ENCODE peak calls at places on chromosomes 3 and 15, in six cellular contexts. One of them, this sample, is unnamed.

GRCh38 chr3:139654637-139655365 is 23.0 kb downstream of the NMNAT3 start:
- DNase-seq in mammary epithelial cell: peak; percentile 49
- DNase-seq in transverse colon: no peak
- DNase-seq in tibial artery: no peak
- DNase-seq in AG04450: no peak
- DNase-seq in stomach: no peak
- DNase-seq in this sample: no peak

GRCh38 chr3:131329774-131330173 is 51.8 kb upstream of the NUDT16 start:
- DNase-seq in AG04450: no peak
- DNase-seq in mammary epithelial cell: no peak
- DNase-seq in transverse colon: no peak
- DNase-seq in tibial artery: no peak
- DNase-seq in stomach: no peak
- DNase-seq in this sample: no peak

GRCh38 chr3:57956119-57956832 is 51.9 kb upstream of the FLNB start:
- DNase-seq in tibial artery: no peak
- DNase-seq in mammary epithelial cell: peak; percentile 95
- DNase-seq in AG04450: peak; percentile 76
- DNase-seq in stomach: no peak
- DNase-seq in transverse colon: no peak
- DNase-seq in this sample: no peak

GRCh38 chr15:58407786-58408185 is 24.0 kb upstream of the LIPC start:
- DNase-seq in AG04450: no peak
- DNase-seq in transverse colon: no peak
- DNase-seq in mammary epithelial cell: no peak
- DNase-seq in stomach: no peak
- DNase-seq in tibial artery: no peak
- DNase-seq in this sample: no peak

GRCh38 chr3:20236603-20237002 is 50.6 kb upstream of the SGO1 start:
- DNase-seq in tibial artery: no peak
- DNase-seq in stomach: no peak
- DNase-seq in mammary epithelial cell: no peak
- DNase-seq in AG04450: no peak
- DNase-seq in transverse colon: no peak
- DNase-seq in this sample: no peak

GRCh38 chr3:193777524-193777923 is 184.5 kb downstream of the OPA1 start:
- DNase-seq in AG04450: no peak
- DNase-seq in tibial artery: no peak
- DNase-seq in stomach: no peak
- DNase-seq in transverse colon: no peak
- DNase-seq in mammary epithelial cell: no peak
- DNase-seq in this sample: peak; percentile 52

GRCh38 chr3:38542401-38543298 is 46.5 kb downstream of the EXOG start:
- DNase-seq in AG04450: no peak
- DNase-seq in tibial artery: no peak
- DNase-seq in mammary epithelial cell: no peak
- DNase-seq in transverse colon: no peak
- DNase-seq in stomach: no peak
- DNase-seq in this sample: no peak

GRCh38 chr3:73656241-73656890 is 31.6 kb upstream of the PDZRN3 start:
- DNase-seq in AG04450: no peak
- DNase-seq in transverse colon: no peak
- DNase-seq in stomach: no peak
- DNase-seq in mammary epithelial cell: peak; percentile 9
- DNase-seq in tibial artery: no peak
- DNase-seq in this sample: no peak

GRCh38 chr3:114770874-114771273 is 376.2 kb downstream of the ZBTB20 start:
- DNase-seq in transverse colon: no peak
- DNase-seq in AG04450: peak; percentile 13
- DNase-seq in mammary epithelial cell: peak; percentile 32
- DNase-seq in stomach: no peak
- DNase-seq in tibial artery: no peak
- DNase-seq in this sample: no peak

GRCh38 chr3:58041826-58042324 is 33.7 kb downstream of the FLNB start:
- DNase-seq in stomach: no peak
- DNase-seq in mammary epithelial cell: peak; percentile 55
- DNase-seq in tibial artery: no peak
- DNase-seq in transverse colon: no peak
- DNase-seq in AG04450: peak; percentile 71
- DNase-seq in this sample: no peak

GRCh38 chr3:58586776-58587192 is 9.6 kb upstream of the FAM107A start:
- DNase-seq in stomach: no peak
- DNase-seq in tibial artery: no peak
- DNase-seq in transverse colon: no peak
- DNase-seq in AG04450: no peak
- DNase-seq in mammary epithelial cell: no peak
- DNase-seq in this sample: no peak

GRCh38 chr15:77846360-77846759 is 213.6 kb upstream of the LINGO1 start:
- DNase-seq in mammary epithelial cell: no peak
- DNase-seq in tibial artery: no peak
- DNase-seq in stomach: no peak
- DNase-seq in AG04450: no peak
- DNase-seq in transverse colon: no peak
- DNase-seq in this sample: no peak

GRCh38 chr3:4474683-4475490 is 7.8 kb upstream of the SUMF1 start:
- DNase-seq in tibial artery: peak; percentile 57
- DNase-seq in mammary epithelial cell: peak; percentile 56
- DNase-seq in transverse colon: no peak
- DNase-seq in AG04450: no peak
- DNase-seq in stomach: no peak
- DNase-seq in this sample: no peak

GRCh38 chr15:39511000-39511914 is 69.6 kb upstream of the THBS1 start:
- DNase-seq in stomach: no peak
- DNase-seq in tibial artery: peak; percentile 58
- DNase-seq in mammary epithelial cell: peak; percentile 74
- DNase-seq in transverse colon: peak; percentile 33
- DNase-seq in AG04450: peak; percentile 77
- DNase-seq in this sample: no peak

GRCh38 chr15:25242957-25243799 is 195.6 kb downstream of the UBE3A start:
- DNase-seq in transverse colon: no peak
- DNase-seq in stomach: peak; percentile 17
- DNase-seq in tibial artery: peak; percentile 12
- DNase-seq in mammary epithelial cell: no peak
- DNase-seq in AG04450: no peak
- DNase-seq in this sample: no peak
- H3K9me3 ChIP-seq in transverse colon: peaks cover 6% of the 10 kb centered on the region
- H3K9me3 ChIP-seq in stomach: peaks cover 94% of the 10 kb centered on the region
- H3K9me3 ChIP-seq in tibial artery: peaks cover 79% of the 10 kb centered on the region
- H3K9me3 ChIP-seq in mammary epithelial cell: peaks cover 56% of the 10 kb centered on the region
- H3K9me3 ChIP-seq in AG04450: peaks cover 99% of the 10 kb centered on the region
- H3K9me3 ChIP-seq in this sample: no peaks in the 10 kb centered on the region

DNA sequence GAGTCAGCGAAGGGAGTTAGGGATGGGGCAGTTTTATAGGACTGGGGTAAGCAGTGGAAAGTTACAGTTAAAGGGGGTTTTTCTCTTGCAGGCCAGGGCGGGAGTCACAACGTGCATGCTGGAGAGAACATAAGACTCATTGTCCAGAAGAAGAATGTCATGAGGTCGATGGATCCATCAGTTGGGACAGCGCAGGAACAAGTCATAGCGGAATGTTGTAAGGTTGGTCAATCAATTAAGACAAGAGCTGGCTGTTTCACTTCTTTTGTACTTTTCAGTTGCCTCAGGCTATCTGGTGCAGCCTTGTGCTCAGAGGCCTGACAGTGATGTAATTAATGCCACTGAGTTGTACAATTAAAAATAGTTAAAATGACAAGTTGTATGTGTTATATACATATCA is 165.6 kb downstream of the OCA2 start:
- DNase-seq in stomach: no peak
- DNase-seq in AG04450: no peak
- DNase-seq in transverse colon: no peak
- DNase-seq in mammary epithelial cell: no peak
- DNase-seq in tibial artery: no peak
- DNase-seq in this sample: no peak
- H3K9me3 ChIP-seq in stomach: peaks cover 23% of the 10 kb centered on the region
- H3K9me3 ChIP-seq in AG04450: peaks cover 3% of the 10 kb centered on the region
- H3K9me3 ChIP-seq in transverse colon: peaks cover 3% of the 10 kb centered on the region
- H3K9me3 ChIP-seq in mammary epithelial cell: peaks cover 24% of the 10 kb centered on the region
- H3K9me3 ChIP-seq in tibial artery: peaks cover 14% of the 10 kb centered on the region
- H3K9me3 ChIP-seq in this sample: no peaks in the 10 kb centered on the region

GRCh38 chr3:175729466-175729865 is 870.3 kb downstream of the NAALADL2 start:
- DNase-seq in AG04450: no peak
- DNase-seq in transverse colon: no peak
- DNase-seq in mammary epithelial cell: no peak
- DNase-seq in stomach: no peak
- DNase-seq in tibial artery: no peak
- DNase-seq in this sample: no peak

GRCh38 chr3:175728566-175728965 is 869.4 kb downstream of the NAALADL2 start:
- DNase-seq in stomach: no peak
- DNase-seq in tibial artery: no peak
- DNase-seq in AG04450: no peak
- DNase-seq in mammary epithelial cell: no peak
- DNase-seq in transverse colon: no peak
- DNase-seq in this sample: no peak

GRCh38 chr3:175735866-175736265 is 876.7 kb downstream of the NAALADL2 start:
- DNase-seq in tibial artery: no peak
- DNase-seq in transverse colon: no peak
- DNase-seq in mammary epithelial cell: no peak
- DNase-seq in AG04450: no peak
- DNase-seq in stomach: no peak
- DNase-seq in this sample: no peak

GRCh38 chr3:175732053-175732452 is 872.9 kb downstream of the NAALADL2 start:
- DNase-seq in transverse colon: no peak
- DNase-seq in AG04450: no peak
- DNase-seq in tibial artery: no peak
- DNase-seq in mammary epithelial cell: no peak
- DNase-seq in stomach: no peak
- DNase-seq in this sample: no peak

GRCh38 chr3:175731543-175731942 is 872.4 kb downstream of the NAALADL2 start:
- DNase-seq in transverse colon: no peak
- DNase-seq in tibial artery: no peak
- DNase-seq in stomach: no peak
- DNase-seq in mammary epithelial cell: no peak
- DNase-seq in AG04450: no peak
- DNase-seq in this sample: no peak
- H3K9me3 ChIP-seq in transverse colon: no peaks in the 10 kb centered on the region
- H3K9me3 ChIP-seq in tibial artery: no peaks in the 10 kb centered on the region
- H3K9me3 ChIP-seq in stomach: no peaks in the 10 kb centered on the region
- H3K9me3 ChIP-seq in mammary epithelial cell: peaks cover 5% of the 10 kb centered on the region
- H3K9me3 ChIP-seq in AG04450: peaks cover 6% of the 10 kb centered on the region
- H3K9me3 ChIP-seq in this sample: no peaks in the 10 kb centered on the region

GRCh38 chr3:158379517-158379916 is 191.5 kb upstream of the MLF1 start:
- DNase-seq in transverse colon: no peak
- DNase-seq in AG04450: no peak
- DNase-seq in tibial artery: no peak
- DNase-seq in mammary epithelial cell: no peak
- DNase-seq in stomach: no peak
- DNase-seq in this sample: no peak

GRCh38 chr3:158382479-158382878 is 188.5 kb upstream of the MLF1 start:
- DNase-seq in transverse colon: no peak
- DNase-seq in mammary epithelial cell: no peak
- DNase-seq in AG04450: no peak
- DNase-seq in tibial artery: no peak
- DNase-seq in stomach: no peak
- DNase-seq in this sample: no peak

GRCh38 chr3:158384019-158384418 is 187.0 kb upstream of the MLF1 start:
- DNase-seq in AG04450: no peak
- DNase-seq in stomach: no peak
- DNase-seq in transverse colon: no peak
- DNase-seq in tibial artery: no peak
- DNase-seq in mammary epithelial cell: no peak
- DNase-seq in this sample: no peak

DNA sequence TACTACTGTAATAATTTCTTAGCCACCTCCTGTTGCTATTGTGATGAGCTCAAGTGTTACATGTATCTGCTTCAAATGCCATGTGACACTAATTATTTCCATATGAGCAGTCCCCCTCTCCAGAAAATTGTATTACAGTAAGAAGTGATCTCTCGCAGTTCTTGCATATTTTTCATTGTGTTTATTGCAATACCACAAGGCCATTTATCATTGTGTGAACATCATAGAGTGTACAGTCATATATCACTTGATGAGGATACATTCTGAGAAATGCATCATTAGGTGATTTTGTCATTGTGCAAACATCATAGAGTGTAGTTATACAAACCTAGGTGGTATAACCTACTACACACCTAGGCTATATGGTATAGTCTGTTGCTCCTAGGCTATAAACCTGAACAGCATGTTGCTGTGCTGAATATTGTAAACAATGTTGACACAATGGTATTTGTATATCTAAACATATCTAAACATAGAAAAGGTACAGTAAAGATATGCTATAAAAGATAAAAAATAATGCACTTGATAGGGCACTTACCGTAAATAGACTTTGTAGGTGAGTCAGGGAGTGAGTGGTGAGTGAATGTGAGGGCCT is 189.6 kb upstream of the MLF1 start:
- DNase-seq in AG04450: no peak
- DNase-seq in transverse colon: no peak
- DNase-seq in mammary epithelial cell: peak; percentile 6
- DNase-seq in stomach: no peak
- DNase-seq in tibial artery: no peak
- DNase-seq in this sample: no peak
- H3K9me3 ChIP-seq in AG04450: no peaks in the 10 kb centered on the region
- H3K9me3 ChIP-seq in transverse colon: no peaks in the 10 kb centered on the region
- H3K9me3 ChIP-seq in mammary epithelial cell: no peaks in the 10 kb centered on the region
- H3K9me3 ChIP-seq in stomach: no peaks in the 10 kb centered on the region
- H3K9me3 ChIP-seq in tibial artery: no peaks in the 10 kb centered on the region
- H3K9me3 ChIP-seq in this sample: no peaks in the 10 kb centered on the region

GRCh38 chr15:83163032-83163431 is 44.6 kb downstream of the HDGFL3 start:
- DNase-seq in stomach: no peak
- DNase-seq in tibial artery: no peak
- DNase-seq in transverse colon: no peak
- DNase-seq in AG04450: no peak
- DNase-seq in mammary epithelial cell: no peak
- DNase-seq in this sample: no peak

GRCh38 chr15:83166830-83167229 is 40.8 kb downstream of the HDGFL3 start:
- DNase-seq in transverse colon: no peak
- DNase-seq in stomach: no peak
- DNase-seq in AG04450: no peak
- DNase-seq in mammary epithelial cell: no peak
- DNase-seq in tibial artery: no peak
- DNase-seq in this sample: no peak

GRCh38 chr15:83170474-83171165 is 37.0 kb downstream of the HDGFL3 start:
- DNase-seq in mammary epithelial cell: peak; percentile 34
- DNase-seq in AG04450: peak; percentile 4
- DNase-seq in transverse colon: no peak
- DNase-seq in stomach: no peak
- DNase-seq in tibial artery: no peak
- DNase-seq in this sample: no peak

GRCh38 chr15:83164409-83165404 is 42.9 kb downstream of the HDGFL3 start:
- DNase-seq in mammary epithelial cell: peak; percentile 19
- DNase-seq in transverse colon: no peak
- DNase-seq in tibial artery: no peak
- DNase-seq in stomach: no peak
- DNase-seq in AG04450: peak; percentile 24
- DNase-seq in this sample: no peak

DNA sequence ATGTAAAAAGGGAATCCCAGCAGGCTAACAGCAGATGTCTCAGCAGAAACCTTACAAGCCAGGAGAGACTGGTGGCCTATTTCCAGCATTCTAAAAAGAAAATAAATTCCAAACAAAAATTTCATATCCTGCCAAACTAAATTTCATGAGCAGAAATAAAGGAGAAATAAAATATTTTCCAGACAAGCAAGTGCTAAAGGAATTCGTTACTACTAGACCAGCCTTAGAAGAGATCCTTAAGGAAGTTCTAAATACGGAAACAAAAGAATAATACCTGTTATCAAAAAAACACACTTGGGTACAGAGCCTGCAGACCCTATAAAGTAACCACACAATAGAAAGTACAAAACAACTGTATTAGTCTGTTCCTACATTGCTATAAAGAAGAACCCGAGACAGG is 41.4 kb downstream of the HDGFL3 start:
- DNase-seq in stomach: no peak
- DNase-seq in tibial artery: no peak
- DNase-seq in mammary epithelial cell: no peak
- DNase-seq in AG04450: no peak
- DNase-seq in transverse colon: no peak
- DNase-seq in this sample: no peak
- H3K9me3 ChIP-seq in stomach: peaks cover 22% of the 10 kb centered on the region
- H3K9me3 ChIP-seq in tibial artery: peaks cover 5% of the 10 kb centered on the region
- H3K9me3 ChIP-seq in mammary epithelial cell: no peaks in the 10 kb centered on the region
- H3K9me3 ChIP-seq in AG04450: peaks cover 6% of the 10 kb centered on the region
- H3K9me3 ChIP-seq in transverse colon: peaks cover 10% of the 10 kb centered on the region
- H3K9me3 ChIP-seq in this sample: no peaks in the 10 kb centered on the region

This sample was measured in colonic mucosa.